ENCODE peak calls at places on chromosomes 6 and 20, in seven cellular contexts. Y, U, L, D, H, J and X are unnamed samples.

GRCh38 chr6:35302604-35303218 is 5.1 kb downstream of the DEF6 start:
- DNase-seq in Y (peak), U (no peak), L (peak), D (peak), H (peak), J (peak), X (no peak)

GRCh38 chr20:12170406-12170805 is 252.7 kb downstream of the BTBD3 start:
- DNase-seq in Y (no peak), U (no peak), L (no peak), D (no peak), H (no peak), J (no peak), X (no peak)

GRCh38 chr6:136718486-136718885 is 73.8 kb downstream of the MAP3K5 start:
- DNase-seq in Y (no peak), U (no peak), L (no peak), D (no peak), H (no peak), J (no peak), X (no peak)

GRCh38 chr6:37878150-37878710 is 58.7 kb downstream of the ZFAND3 start:
- DNase-seq in Y (no peak), U (no peak), L (no peak), D (no peak), H (no peak), J (no peak), X (no peak)

GRCh38 chr6:144768676-144769599 is 483.8 kb downstream of the UTRN start:
- DNase-seq in Y (no peak), U (no peak), L (no peak), D (no peak), H (no peak), J (no peak), X (no peak)

GRCh38 chr20:62321521-62321948 is 18.7 kb downstream of the ADRM1 start:
- DNase-seq in Y (no peak), U (no peak), L (no peak), D (no peak), H (peak), J (peak), X (no peak)

GRCh38 chr6:21264288-21264818 is 329.2 kb upstream of the SOX4 start:
- DNase-seq in Y (no peak), U (no peak), L (peak), D (no peak), H (no peak), J (no peak), X (no peak)

GRCh38 chr6:34206726-34207125 is 29.9 kb upstream of the HMGA1 start:
- DNase-seq in Y (no peak), U (no peak), L (no peak), D (no peak), H (no peak), J (no peak), X (no peak)

GRCh38 chr20:23607497-23608245 is 2.0 kb upstream of the CST9 start:
- DNase-seq in Y (no peak), U (no peak), L (no peak), D (no peak), H (no peak), J (no peak), X (no peak)